ENCODE peak calls at places on chromosome 20, in six cellular contexts. P is glutamatergic neuron, B is HFFc6, I is cardiac muscle cell, Z is heart left ventricle, V is fibroblast of the aortic adventitia. Q is an unnamed sample.

GRCh38 chr20:37179671-37180524 is 550 bp upstream of the MROH8 start:
- DNase-seq in P (no peak), B (peak), I (no peak), Z (no peak), V (peak), Q (no peak)

GRCh38 chr20:3677733-3678132 is 4.1 kb downstream of the ADAM33 start:
- DNase-seq in P (no peak), B (no peak), I (no peak), Z (peak), V (peak), Q (no peak)

GRCh38 chr20:47680804-47681529 is 104.3 kb downstream of the SULF2 start:
- DNase-seq in P (no peak), B (no peak), I (no peak), Z (no peak), V (no peak), Q (no peak)

GRCh38 chr20:5510446-5510845 is 193.7 kb upstream of the PROKR2 start:
- DNase-seq in P (no peak), B (no peak), I (peak), Z (no peak), V (no peak), Q (no peak)

GRCh38 chr20:46539113-46539512 is 11.3 kb downstream of the OCSTAMP start:
- DNase-seq in P (no peak), B (no peak), I (no peak), Z (no peak), V (no peak), Q (no peak)

GRCh38 chr20:52303281-52303950 is 111.8 kb upstream of the ZFP64 start:
- DNase-seq in P (no peak), B (no peak), I (no peak), Z (no peak), V (no peak), Q (no peak)

GRCh38 chr20:23100021-23100753 is 14.1 kb upstream of the CD93 start:
- DNase-seq in P (no peak), B (no peak), I (no peak), Z (no peak), V (no peak), Q (no peak)

GRCh38 chr20:57400821-57401564 is 9.8 kb downstream of the RBM38 start:
- DNase-seq in P (peak), B (no peak), I (no peak), Z (peak), V (no peak), Q (peak)

GRCh38 chr20:14055127-14055742 is 59.9 kb downstream of the MACROD2 start:
- DNase-seq in P (no peak), B (peak), I (peak), Z (no peak), V (peak), Q (no peak)

GRCh38 chr20:22795897-22796296 is 211.5 kb upstream of the FOXA2 start:
- DNase-seq in P (no peak), B (peak), I (no peak), Z (peak), V (peak), Q (no peak)

GRCh38 chr20:48747840-48748416 is 79.9 kb downstream of the PREX1 start:
- DNase-seq in P (no peak), B (no peak), I (no peak), Z (no peak), V (no peak), Q (no peak)

GRCh38 chr20:21698494-21699215 is 6.8 kb upstream of the PAX1 start:
- DNase-seq in P (no peak), B (no peak), I (no peak), Z (no peak), V (no peak), Q (no peak)

GRCh38 chr20:4026093-4026601 is 10.8 kb upstream of the RNF24 start:
- DNase-seq in P (no peak), B (peak), I (peak), Z (no peak), V (peak), Q (no peak)

GRCh38 chr20:16821211-16822089 is 73.3 kb downstream of the OTOR start:
- DNase-seq in P (peak), B (peak), I (peak), Z (no peak), V (peak), Q (no peak)

GRCh38 chr20:11581271-11581670 is 336.4 kb upstream of the BTBD3 start:
- DNase-seq in P (no peak), B (no peak), I (no peak), Z (no peak), V (no peak), Q (no peak)

GRCh38 chr20:11588875-11589274 is 328.8 kb upstream of the BTBD3 start:
- DNase-seq in P (no peak), B (no peak), I (no peak), Z (no peak), V (no peak), Q (no peak)

GRCh38 chr20:11582073-11582472 is 335.6 kb upstream of the BTBD3 start:
- DNase-seq in P (no peak), B (no peak), I (no peak), Z (no peak), V (peak), Q (no peak)

DNA sequence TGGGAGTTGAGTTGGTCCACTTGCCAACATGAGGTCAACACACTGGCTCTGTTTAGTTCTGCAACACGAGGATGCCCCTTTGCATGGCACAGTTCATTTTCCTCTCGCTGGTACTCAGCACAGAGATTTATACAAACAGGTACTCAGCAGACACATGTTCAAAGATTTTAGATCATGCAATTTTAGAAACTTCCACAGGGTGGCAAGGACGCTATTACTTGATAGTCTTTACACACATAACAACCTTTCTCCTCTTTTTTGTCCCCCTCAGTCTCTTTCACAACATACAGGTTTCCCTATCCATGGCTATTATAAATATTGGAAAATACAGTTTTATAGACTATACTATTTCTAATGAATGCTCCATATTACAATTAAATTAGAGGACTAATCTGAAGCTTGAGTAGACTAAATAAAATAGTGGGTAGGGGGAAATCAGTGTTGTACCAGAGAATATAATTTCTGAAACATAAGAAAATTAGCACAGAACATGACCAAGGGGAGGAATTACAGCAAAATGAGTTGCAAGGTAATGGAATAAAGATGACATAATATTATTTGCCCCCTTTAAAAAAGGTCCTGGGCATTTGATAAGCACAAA is 331.8 kb upstream of the BTBD3 start:
- DNase-seq in P (no peak), B (peak), I (peak), Z (no peak), V (peak), Q (no peak)
- TF ChIP-seq CTCF in P (peak), B (peak), I (peak), Z (no peak), V (peak), Q (no peak)

GRCh38 chr20:50744143-50744792 is 12.9 kb downstream of the PARD6B start:
- DNase-seq in P (no peak), B (peak), I (peak), Z (peak), V (peak), Q (no peak)
- TF ChIP-seq CTCF in P (no peak), B (peak), I (peak), Z (no peak), V (peak), Q (no peak)

GRCh38 chr20:62696431-62696957 is 12.1 kb upstream of the NTSR1 start:
- DNase-seq in P (no peak), B (no peak), I (no peak), Z (no peak), V (no peak), Q (no peak)
- TF ChIP-seq CTCF in P (no peak), B (no peak), I (no peak), Z (no peak), V (no peak), Q (no peak)

GRCh38 chr20:45487231-45487635 is 17.7 kb downstream of the WFDC2 start:
- DNase-seq in P (peak), B (no peak), I (peak), Z (no peak), V (no peak), Q (no peak)
- TF ChIP-seq CTCF in P (peak), B (peak), I (peak), Z (peak), V (no peak), Q (no peak)

GRCh38 chr20:19802492-19803158 is 44.6 kb downstream of the RIN2 start:
- DNase-seq in P (no peak), B (no peak), I (peak), Z (no peak), V (no peak), Q (no peak)
- TF ChIP-seq CTCF in P (no peak), B (peak), I (peak), Z (no peak), V (peak), Q (no peak)

DNA sequence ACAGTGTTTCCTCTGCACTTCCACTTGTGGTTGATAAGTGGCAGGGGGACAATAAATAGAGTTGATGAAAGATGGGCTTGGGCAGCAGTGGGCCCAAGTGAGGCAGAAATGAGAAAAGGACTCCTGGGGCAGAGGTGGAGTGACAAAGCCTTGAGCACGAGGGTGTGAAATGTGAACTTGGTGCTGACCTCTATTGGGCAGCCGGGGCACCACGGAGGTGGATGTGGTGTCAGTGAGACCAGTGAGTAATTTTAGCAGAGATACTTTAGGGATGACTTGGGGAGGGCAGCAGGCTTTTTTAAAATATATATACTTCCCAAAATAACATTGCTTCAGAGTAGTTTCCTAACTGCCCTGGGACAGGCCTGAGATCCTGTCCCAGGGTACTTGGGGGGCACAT is 30.6 kb upstream of the MYLK2 start:
- DNase-seq in P (peak), B (peak), I (peak), Z (no peak), V (peak), Q (no peak)
- TF ChIP-seq CTCF in P (peak), B (peak), I (peak), Z (no peak), V (peak), Q (no peak)

GRCh38 chr20:53678315-53678989 is 84.8 kb upstream of the ZNF217 start:
- DNase-seq in P (no peak), B (no peak), I (no peak), Z (no peak), V (no peak), Q (no peak)
- TF ChIP-seq CTCF in P (no peak), B (peak), I (peak), Z (no peak), V (no peak), Q (no peak)

DNA sequence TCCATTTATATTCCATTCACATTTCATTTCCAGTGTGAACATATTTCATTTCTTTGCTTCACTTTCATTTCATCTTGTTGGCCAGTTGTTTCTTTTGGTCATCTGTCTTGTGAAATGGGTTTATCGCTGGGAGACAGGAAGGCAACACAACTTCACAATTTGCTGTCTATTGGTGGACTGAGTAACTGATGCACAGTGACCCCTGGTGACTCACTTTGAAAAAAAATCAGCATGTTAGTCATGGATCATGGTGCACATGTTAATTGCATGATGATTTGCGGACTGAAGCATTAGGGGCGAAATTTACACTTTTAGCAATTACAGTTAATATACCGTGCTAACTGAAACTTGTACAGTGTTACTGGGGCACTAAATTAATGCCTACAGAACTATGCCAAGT is 37.1 kb downstream of the SLC24A3 start:
- DNase-seq in P (no peak), B (no peak), I (no peak), Z (no peak), V (no peak), Q (no peak)
- TF ChIP-seq CTCF in P (no peak), B (no peak), I (no peak), Z (no peak), V (no peak), Q (no peak)

GRCh38 chr20:58638467-58639181 is 12.5 kb upstream of the STX16 start:
- DNase-seq in P (peak), B (no peak), I (no peak), Z (no peak), V (no peak), Q (no peak)

GRCh38 chr20:58636396-58636982 is 14.6 kb upstream of the STX16 start:
- DNase-seq in P (peak), B (no peak), I (no peak), Z (no peak), V (no peak), Q (no peak)

GRCh38 chr20:58637466-58638198 is 13.5 kb upstream of the STX16 start:
- DNase-seq in P (peak), B (no peak), I (no peak), Z (no peak), V (no peak), Q (no peak)

GRCh38 chr20:58634818-58635665 is 16.0 kb upstream of the STX16 start:
- DNase-seq in P (peak), B (no peak), I (no peak), Z (no peak), V (no peak), Q (peak)

GRCh38 chr20:58636983-58637421 is 14.1 kb upstream of the STX16 start:
- DNase-seq in P (peak), B (no peak), I (no peak), Z (no peak), V (no peak), Q (no peak)
- TF ChIP-seq CTCF in P (peak), B (peak), I (peak), Z (no peak), V (peak), Q (no peak)